ENCODE peak calls at places on chromosomes 2 and 18, in four cellular contexts. U, R, K and S are unnamed samples.

GRCh38 chr18:77002496-77002895 is 130.1 kb downstream of the MBP start:
- DNase-seq in U (no peak), R (no peak), K (no peak), S (no peak)

GRCh38 chr2:152054593-152054992 is 44.3 kb downstream of the CACNB4 start:
- DNase-seq in U (no peak), R (no peak), K (no peak), S (no peak)

GRCh38 chr2:232333361-232334135 is 45.0 kb upstream of the ALPP start:
- DNase-seq in U (no peak), R (no peak), K (no peak), S (peak; percentile 50)

GRCh38 chr2:73982140-73982617 is 2.5 kb upstream of the TET3 start:
- DNase-seq in U (no peak), R (no peak), K (no peak), S (peak; percentile 58)

GRCh38 chr2:11160731-11161455 is 5.6 kb downstream of the SLC66A3 start:
- DNase-seq in U (no peak), R (no peak), K (no peak), S (no peak)

GRCh38 chr2:150860301-150860700 is 372.8 kb upstream of the RND3 start:
- DNase-seq in U (no peak), R (no peak), K (no peak), S (no peak)

GRCh38 chr2:39334978-39335377 is 91.2 kb upstream of the CDKL4 start:
- DNase-seq in U (no peak), R (no peak), K (no peak), S (no peak)

GRCh38 chr18:35526476-35527120 is 28.8 kb upstream of the INO80C start:
- DNase-seq in U (no peak), R (no peak), K (no peak), S (no peak)

GRCh38 chr2:125745514-125745913 is 910.4 kb upstream of the GYPC start:
- DNase-seq in U (no peak), R (no peak), K (no peak), S (no peak)

DNA sequence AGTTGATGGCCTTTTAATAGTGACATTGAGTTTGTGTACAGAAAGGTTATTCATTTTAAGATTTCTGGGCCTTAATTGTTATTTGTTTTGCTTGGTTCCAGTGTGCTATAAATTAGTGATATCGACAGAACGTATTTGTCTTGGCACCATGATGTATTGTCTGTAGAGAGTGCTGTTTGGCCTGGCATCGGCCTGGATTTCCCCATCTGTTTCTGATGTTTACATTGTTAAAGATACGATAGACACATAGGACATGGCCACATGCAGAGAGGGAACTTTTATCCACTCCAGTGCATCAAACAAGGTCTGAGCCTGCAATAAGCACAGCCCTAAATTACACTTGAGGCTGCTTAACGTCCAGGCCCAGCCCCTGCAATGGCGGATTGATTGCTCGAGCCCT is 144.7 kb downstream of the SLC4A3 start:
- DNase-seq in U (no peak), R (no peak), K (no peak), S (no peak)
- H3K27ac ChIP-seq in U (no peak overlapping the region), R (no peak overlapping the region), K (no peak overlapping the region), S (no peak overlapping the region)

DNA sequence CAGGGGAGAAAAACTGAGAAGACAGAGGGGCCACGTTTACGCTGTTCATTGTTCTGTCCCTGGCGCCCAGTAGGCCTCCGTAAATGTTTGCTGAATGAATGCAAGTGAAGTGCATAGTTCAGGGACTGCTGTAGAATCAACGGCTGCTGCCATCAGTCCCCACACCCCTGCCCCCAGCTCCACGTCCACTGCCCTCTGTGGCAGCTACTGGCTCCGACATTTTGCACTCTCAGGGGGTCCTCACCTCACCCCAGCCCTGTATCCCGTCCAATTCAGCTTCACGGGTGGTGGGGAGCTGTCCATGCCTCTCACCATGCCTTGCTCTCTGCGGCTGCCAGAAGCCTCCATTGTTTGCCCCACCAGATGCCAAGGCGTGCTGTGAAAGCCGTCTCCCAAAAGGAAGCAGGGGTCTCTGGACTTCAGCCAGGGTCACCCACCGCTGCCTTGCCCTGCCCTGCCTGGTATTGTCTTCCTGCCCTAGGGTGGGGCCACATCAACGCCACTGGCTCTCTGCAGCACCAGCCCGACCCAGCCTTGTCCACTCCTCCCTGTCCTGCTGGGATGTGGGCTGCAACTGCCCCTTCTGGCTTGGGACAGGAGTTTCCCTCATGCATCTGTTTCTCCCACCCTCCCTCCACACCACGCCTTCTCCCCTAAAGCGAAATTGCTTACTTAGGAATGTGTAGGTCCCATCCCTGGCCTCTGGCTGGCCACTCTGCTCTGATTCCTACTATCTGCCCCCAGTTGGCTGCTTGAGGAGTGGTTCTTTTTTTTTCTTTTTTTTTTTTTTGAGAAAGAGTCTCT is 86.0 kb downstream of the RHOB start:
- DNase-seq in U (no peak), R (no peak), K (no peak), S (no peak)
- H3K4me1 ChIP-seq in U (no peaks in the 10 kb centered on the region), R (peaks cover 65% of the 10 kb centered on the region), K (no peaks in the 10 kb centered on the region), S (peaks cover 34% of the 10 kb centered on the region)

DNA sequence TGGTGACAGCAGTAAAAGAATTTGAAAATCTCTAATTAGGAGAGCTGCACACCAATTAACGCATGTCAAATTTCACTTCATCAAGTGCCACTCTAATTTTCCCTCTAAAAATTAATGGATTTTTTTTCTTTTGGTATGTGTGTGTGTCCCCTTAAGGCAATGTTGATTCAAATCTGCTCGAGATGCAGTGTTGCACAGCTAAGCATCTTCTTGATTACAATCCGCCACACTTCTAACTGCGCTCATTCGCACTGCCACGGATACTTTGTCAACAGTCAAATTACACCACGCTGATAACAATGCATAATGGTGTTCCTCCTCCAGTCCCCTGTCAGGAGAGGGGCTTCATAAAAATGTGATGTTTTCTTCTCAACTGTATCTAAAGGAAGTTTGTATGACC is 261.4 kb downstream of the MEIS1 start:
- DNase-seq in U (no peak), R (no peak), K (no peak), S (no peak)
- H3K27ac ChIP-seq in U (no peak overlapping the region), R (no peak overlapping the region), K (no peak overlapping the region), S (no peak overlapping the region)

GRCh38 chr2:142885543-142885942 is 8.1 kb downstream of the KYNU start:
- DNase-seq in U (no peak), R (no peak), K (no peak), S (no peak)
- H3K4me1 ChIP-seq in U (no peaks in the 10 kb centered on the region), R (no peaks in the 10 kb centered on the region), K (no peaks in the 10 kb centered on the region), S (no peaks in the 10 kb centered on the region)

DNA sequence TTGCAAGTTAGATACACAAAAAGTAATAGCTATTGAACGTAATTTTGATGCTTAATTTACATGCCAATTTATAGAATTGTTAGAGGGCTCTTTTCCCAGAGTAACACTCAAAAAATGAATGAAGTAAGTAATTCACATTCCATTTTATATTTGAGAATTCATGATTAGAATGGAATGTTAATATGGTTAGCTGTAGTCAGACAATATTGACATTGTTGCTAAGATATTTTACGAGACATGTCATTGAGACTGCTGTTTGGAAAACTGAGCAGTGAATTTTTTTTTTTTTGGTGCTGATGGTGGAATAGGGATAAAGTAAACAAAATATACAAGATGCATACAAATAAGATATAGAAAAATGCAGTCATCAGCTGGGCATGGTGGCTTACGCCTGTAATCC is 115.2 kb downstream of the TANC1 start:
- DNase-seq in U (no peak), R (no peak), K (no peak), S (no peak)
- H3K27ac ChIP-seq in U (no peak overlapping the region), R (peak overlapping the region; percentile 84), K (peak overlapping the region; percentile 31), S (no peak overlapping the region)

GRCh38 chr18:3262234-3263171 is 570 bp downstream of the MYL12B start:
- DNase-seq in U (no peak), R (no peak), K (no peak), S (peak; percentile 60)

GRCh38 chr18:3264362-3264761 is 2.4 kb downstream of the MYL12B start:
- DNase-seq in U (no peak), R (no peak), K (no peak), S (no peak)

GRCh38 chr18:3257627-3258120 is 4.3 kb upstream of the MYL12B start:
- DNase-seq in U (no peak), R (no peak), K (no peak), S (no peak)

GRCh38 chr18:3261035-3261392 is 919 bp upstream of the MYL12B start:
- DNase-seq in U (no peak), R (no peak), K (no peak), S (no peak)

GRCh38 chr18:3261393-3262233 is at the start of gene MYL12B:
- DNase-seq in U (peak; percentile 69), R (peak; percentile 82), K (peak; percentile 65), S (peak; percentile 85)
- H3K4me1 ChIP-seq in U (peaks cover 52% of the 10 kb centered on the region), R (peaks cover 97% of the 10 kb centered on the region), K (no peaks in the 10 kb centered on the region), S (peaks cover 68% of the 10 kb centered on the region)

DNA sequence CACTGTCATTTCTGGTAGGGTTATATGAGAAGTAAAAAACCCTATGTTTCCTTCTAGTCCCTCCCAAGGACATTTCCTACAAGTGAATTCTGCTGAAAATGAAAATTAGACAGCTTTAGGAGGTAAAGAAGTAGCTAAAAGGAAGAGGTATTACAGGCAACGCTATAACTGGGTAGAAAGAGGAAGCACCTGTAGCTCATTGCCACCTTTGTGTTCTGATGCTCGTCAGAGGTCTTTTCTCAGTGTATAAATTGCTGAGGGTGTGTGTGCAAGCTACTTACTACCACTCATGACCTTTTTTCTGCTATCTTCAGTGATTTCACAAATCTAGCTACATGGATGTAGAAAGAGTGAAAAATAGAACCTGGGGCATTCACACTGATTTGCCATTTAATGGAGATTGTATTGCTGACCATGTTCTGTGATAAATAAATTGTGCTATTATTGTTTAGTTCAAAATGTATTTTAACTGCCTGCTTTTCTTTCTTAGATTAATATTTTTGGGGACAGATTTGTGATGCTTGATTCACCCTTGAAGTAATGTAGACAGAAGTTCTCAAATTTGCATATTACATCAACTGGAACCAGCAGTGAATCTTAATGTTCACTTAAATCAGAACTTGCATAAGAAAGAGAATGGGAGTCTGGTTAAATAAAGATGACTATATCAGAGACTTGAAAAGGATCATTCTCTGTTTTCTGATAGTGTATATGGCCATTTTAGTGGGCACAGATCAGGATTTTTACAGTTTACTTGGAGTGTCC is 1.6 kb downstream of the DNAJC10 start:
- DNase-seq in U (no peak), R (no peak), K (no peak), S (no peak)
- H3K27ac ChIP-seq in U (no peak overlapping the region), R (peak overlapping the region; percentile 91), K (no peak overlapping the region), S (no peak overlapping the region)

DNA sequence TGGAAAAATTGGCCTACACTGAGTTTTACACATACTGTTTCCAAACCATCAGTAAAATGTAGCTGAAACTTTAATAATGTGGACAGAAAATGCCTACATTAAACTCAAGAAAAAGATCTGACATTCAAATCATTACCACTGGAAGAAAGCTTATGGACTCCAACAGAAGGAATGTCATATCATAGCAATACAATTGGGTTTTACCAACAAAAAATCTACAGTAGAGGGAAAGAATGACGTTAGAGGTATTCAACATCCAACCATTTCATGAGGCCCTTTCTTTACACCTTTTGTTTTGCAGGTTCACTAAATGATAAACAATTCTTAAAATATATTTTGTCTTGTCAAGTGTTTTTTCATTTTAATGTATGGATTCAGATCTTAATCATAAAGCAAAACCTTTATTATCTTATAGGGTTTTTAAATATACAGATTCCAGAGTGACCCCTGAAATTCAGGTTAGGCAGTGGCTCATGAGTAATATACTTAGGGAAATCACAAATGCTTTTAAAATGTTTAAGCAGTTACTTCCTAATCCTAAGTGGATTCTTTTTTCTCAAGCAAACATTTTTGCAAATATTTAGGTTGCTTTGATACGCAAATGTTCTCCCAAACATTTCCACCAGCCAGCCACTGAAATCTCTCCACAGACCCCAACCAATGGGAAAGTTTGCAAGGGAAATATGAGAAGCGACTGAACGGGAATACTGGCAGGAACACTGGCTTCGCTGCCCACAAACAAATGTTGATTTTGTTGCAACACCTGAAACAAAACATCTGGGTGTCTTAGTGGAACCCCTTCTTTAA is 168.7 kb downstream of the TCF4 start:
- DNase-seq in U (no peak), R (no peak), K (no peak), S (no peak)
- H3K4me1 ChIP-seq in U (no peaks in the 10 kb centered on the region), R (peaks cover 66% of the 10 kb centered on the region), K (no peaks in the 10 kb centered on the region), S (peaks cover 50% of the 10 kb centered on the region)